ENCODE peak calls at places on chromosomes 13 and 19, in five cellular contexts. S is iPS DF 6.9, I is RWPE2, G is colonic mucosa, X is testis. V is an unnamed sample.

GRCh38 chr19:53600217-53600616 is 31.6 kb upstream of the DPRX start:
- DNase-seq in S (no peak), I (no peak), G (no peak), X (no peak), V (no peak)

GRCh38 chr19:22617614-22618325 is 16.4 kb upstream of the ZNF492 start:
- DNase-seq in S (no peak), I (no peak), G (no peak), X (peak), V (no peak)

GRCh38 chr19:39671739-39672363 is 16.1 kb downstream of the LGALS16 start:
- DNase-seq in S (peak), I (no peak), G (peak), X (peak), V (no peak)

GRCh38 chr19:15247107-15248014 is 15.1 kb upstream of the EPHX3 start:
- DNase-seq in S (no peak), I (no peak), G (no peak), X (no peak), V (no peak)

GRCh38 chr13:93249259-93249917 is 22.8 kb downstream of the GPC6 start:
- DNase-seq in S (no peak), I (peak), G (no peak), X (no peak), V (no peak)

GRCh38 chr19:58024661-58025060 is 9.2 kb upstream of the ZSCAN1 start:
- DNase-seq in S (no peak), I (no peak), G (no peak), X (no peak), V (no peak)

GRCh38 chr19:17872251-17873001 is 681 bp downstream of the SLC5A5 start:
- DNase-seq in S (no peak), I (no peak), G (no peak), X (no peak), V (no peak)

GRCh38 chr19:17865364-17866311 is 5.9 kb downstream of the RPL18A start:
- DNase-seq in S (no peak), I (no peak), G (peak), X (no peak), V (no peak)

GRCh38 chr19:18741124-18741493 is 50.0 kb downstream of the COMP start:
- DNase-seq in S (no peak), I (no peak), G (no peak), X (no peak), V (no peak)

GRCh38 chr13:47903836-47904235 is 97.2 kb downstream of the SUCLA2 start:
- DNase-seq in S (no peak), I (no peak), G (no peak), X (no peak), V (peak)

DNA sequence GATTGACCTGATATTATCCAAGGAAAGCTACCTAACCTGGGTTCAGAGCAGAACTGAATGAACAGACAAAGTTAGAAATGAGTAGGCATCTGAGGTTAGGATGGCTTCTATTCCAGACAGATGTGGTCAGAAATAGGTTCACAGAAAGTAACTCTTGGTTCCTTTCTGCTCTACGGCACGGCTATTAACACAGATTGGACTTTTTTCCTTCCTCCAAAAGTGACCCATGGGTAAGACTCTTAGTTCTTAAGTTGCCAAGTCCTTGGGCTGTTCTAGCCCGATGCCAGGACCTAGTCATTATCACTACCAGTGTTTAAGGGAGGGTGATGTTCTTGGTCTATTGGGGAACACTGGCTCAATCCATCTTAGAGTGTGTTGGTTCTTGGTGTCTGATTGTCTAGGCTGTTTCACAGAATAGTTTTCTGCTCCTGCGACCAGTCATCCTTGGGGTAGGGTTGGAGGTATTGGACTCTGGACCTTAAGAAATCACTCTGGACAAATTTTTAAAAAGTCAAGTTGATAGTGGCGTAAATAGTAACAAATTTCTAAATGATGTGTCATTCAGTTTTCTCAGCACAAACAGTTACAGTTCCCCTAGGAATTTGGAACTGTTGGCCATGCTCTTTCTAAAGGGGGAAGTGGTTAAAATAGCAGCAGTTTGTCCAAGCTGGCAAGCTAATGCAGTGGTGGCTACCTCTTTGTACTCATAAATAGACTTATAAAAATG is 60.1 kb upstream of the MYCBP2 start:
- DNase-seq in S (no peak), I (no peak), G (no peak), X (no peak), V (peak)
- H3K4me3 ChIP-seq in S (no peak), I (no peak), G (no peak), X (no peak), V (no peak)

DNA sequence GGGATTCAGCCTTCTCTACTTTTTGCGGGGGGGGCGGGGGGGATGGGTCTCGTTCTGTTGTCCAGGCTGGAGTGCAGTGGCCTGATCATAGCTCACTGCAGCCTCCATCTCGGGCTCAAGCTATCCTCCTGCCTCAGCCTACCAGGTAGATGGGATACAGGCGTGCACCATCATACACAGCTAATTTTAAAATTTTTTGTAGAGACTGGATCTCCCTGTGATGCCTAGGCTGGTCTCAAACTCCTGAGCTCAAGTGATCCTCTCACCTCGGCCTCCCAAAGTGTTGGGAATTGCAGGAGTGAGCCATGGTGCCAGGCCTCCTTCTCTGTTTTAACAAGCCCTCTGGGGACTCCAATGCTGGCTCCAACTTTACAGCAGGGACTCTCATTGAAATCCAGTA is 569 bp upstream of the ZNF792 start:
- DNase-seq in S (no peak), I (no peak), G (no peak), X (no peak), V (no peak)
- H3K4me3 ChIP-seq in S (no peak), I (no peak), G (no peak), X (no peak), V (peak)

GRCh38 chr19:44753619-44753931 is 5.1 kb downstream of the BCL3 start:
- DNase-seq in S (no peak), I (no peak), G (no peak), X (no peak), V (no peak)

GRCh38 chr19:44753932-44754742 is 5.6 kb downstream of the BCL3 start:
- DNase-seq in S (no peak), I (peak), G (peak), X (peak), V (peak)

GRCh38 chr19:44756089-44756562 is 7.6 kb downstream of the BCL3 start:
- DNase-seq in S (no peak), I (no peak), G (no peak), X (no peak), V (no peak)

GRCh38 chr19:44754743-44755066 is 6.2 kb downstream of the BCL3 start:
- DNase-seq in S (no peak), I (no peak), G (peak), X (no peak), V (no peak)

DNA sequence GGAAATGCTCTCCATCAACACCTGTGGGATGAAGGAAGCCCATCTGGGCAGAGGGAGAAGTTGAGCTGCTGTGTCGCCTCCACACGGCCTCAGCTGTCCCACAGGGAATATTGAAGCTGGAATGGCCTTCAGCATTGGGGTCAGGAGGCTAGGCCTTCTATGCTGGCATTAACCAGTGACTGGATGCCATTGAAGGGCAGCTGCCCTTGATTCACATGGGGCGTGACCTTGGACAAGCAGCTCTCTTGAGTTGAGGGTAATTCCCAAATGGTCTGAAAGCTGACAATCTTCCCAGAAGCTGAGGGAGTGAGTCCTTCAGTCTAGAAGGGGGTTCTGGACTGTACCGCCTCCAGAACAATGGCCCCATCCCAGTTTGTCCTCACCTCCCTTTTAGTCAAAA is 6.7 kb downstream of the BCL3 start:
- DNase-seq in S (no peak), I (no peak), G (no peak), X (no peak), V (no peak)
- H3K4me3 ChIP-seq in S (no peak), I (no peak), G (peak), X (no peak), V (no peak)

GRCh38 chr13:49218493-49219051 is 1.6 kb upstream of the MLNR start:
- DNase-seq in S (no peak), I (no peak), G (no peak), X (no peak), V (no peak)
- H3K4me3 ChIP-seq in S (peak), I (no peak), G (no peak), X (no peak), V (no peak)

GRCh38 chr19:43474986-43475705 is 9.7 kb upstream of the LYPD3 start:
- DNase-seq in S (peak), I (peak), G (peak), X (peak), V (peak)

GRCh38 chr19:43476606-43477005 is 11.2 kb upstream of the LYPD3 start:
- DNase-seq in S (no peak), I (no peak), G (no peak), X (no peak), V (peak)

GRCh38 chr19:43478323-43478722 is 12.9 kb upstream of the LYPD3 start:
- DNase-seq in S (no peak), I (no peak), G (no peak), X (no peak), V (no peak)

GRCh38 chr19:43471091-43471490 is 5.7 kb upstream of the LYPD3 start:
- DNase-seq in S (no peak), I (no peak), G (no peak), X (no peak), V (no peak)

GRCh38 chr19:43474487-43474886 is 9.1 kb upstream of the LYPD3 start:
- DNase-seq in S (no peak), I (no peak), G (no peak), X (no peak), V (no peak)
- H3K4me3 ChIP-seq in S (no peak), I (no peak), G (no peak), X (no peak), V (no peak)